ENCODE peak calls at places on chromosomes 1 and 21, in four cellular contexts. F is RWPE1, H is psoas muscle, A is OCI-LY7. M is an unnamed sample.

GRCh38 chr1:231040800-231041704 is 998 bp upstream of the FAM89A start:
- DNase-seq in F (no peak), H (peak; percentile 54), A (no peak), M (no peak)

GRCh38 chr1:173451981-173452380 is 25.2 kb upstream of the PRDX6 start:
- DNase-seq in F (no peak), H (no peak), A (no peak), M (peak; percentile 37)

GRCh38 chr21:46052703-46053651 is 44.9 kb upstream of the COL6A2 start:
- DNase-seq in F (no peak), H (no peak), A (no peak), M (peak; percentile 76)

GRCh38 chr21:8997011-8997440 is 1524.4 kb upstream of the TPTE start:
- DNase-seq in F (no peak), H (no peak), A (no peak), M (no peak)

GRCh38 chr1:201552941-201553341 is 14.0 kb downstream of the NAV1 start:
- DNase-seq in F (no peak), H (no peak), A (no peak), M (peak; percentile 24)

GRCh38 chr1:207711285-207711684 is 40.6 kb upstream of the CD46 start:
- DNase-seq in F (peak; percentile 23), H (no peak), A (peak; percentile 44), M (peak; percentile 14)

GRCh38 chr1:14499312-14500040 is 99.0 kb upstream of the KAZN start:
- DNase-seq in F (no peak), H (no peak), A (no peak), M (no peak)

GRCh38 chr1:168665975-168666374 is 63.0 kb downstream of the DPT start:
- DNase-seq in F (no peak), H (no peak), A (no peak), M (no peak)

GRCh38 chr21:41640756-41641509 is 125.9 kb downstream of the RIPK4 start:
- DNase-seq in F (peak; percentile 26), H (no peak), A (no peak), M (peak; percentile 57)

GRCh38 chr1:43847290-43847689 is 86.3 kb upstream of the ARTN start:
- DNase-seq in F (no peak), H (no peak), A (no peak), M (no peak)

GRCh38 chr1:91806146-91806545 is 79.8 kb downstream of the TGFBR3 start:
- DNase-seq in F (no peak), H (no peak), A (no peak), M (no peak)

GRCh38 chr1:145961425-145962156 is 2.8 kb downstream of the ANKRD34A start:
- DNase-seq in F (peak; percentile 19), H (peak; percentile 76), A (no peak), M (no peak)

GRCh38 chr1:199403421-199404116 is 623.9 kb upstream of the NR5A2 start:
- DNase-seq in F (no peak), H (no peak), A (no peak), M (no peak)

GRCh38 chr1:168179411-168180147 is 817 bp downstream of the TIPRL start:
- DNase-seq in F (peak; percentile 30), H (no peak), A (peak; percentile 57), M (peak; percentile 26)

GRCh38 chr1:211606914-211607751 is 28.2 kb upstream of the SLC30A1 start:
- DNase-seq in F (no peak), H (no peak), A (peak; percentile 73), M (no peak)

GRCh38 chr1:19945914-19946313 is 22.5 kb upstream of the PLA2G2E start:
- DNase-seq in F (no peak), H (no peak), A (no peak), M (no peak)

GRCh38 chr21:37208741-37209225 is 58.4 kb downstream of the VPS26C start:
- DNase-seq in F (no peak), H (no peak), A (no peak), M (no peak)

GRCh38 chr1:215704089-215704860 is 137.2 kb downstream of the KCTD3 start:
- DNase-seq in F (peak; percentile 26), H (no peak), A (no peak), M (peak; percentile 44)

GRCh38 chr1:214205053-214205452 is 75.9 kb upstream of the SMYD2 start:
- DNase-seq in F (no peak), H (no peak), A (no peak), M (no peak)

GRCh38 chr1:37861151-37861550 is 1.8 kb upstream of the MTF1 start:
- DNase-seq in F (no peak), H (no peak), A (peak; percentile 11), M (peak; percentile 69)

GRCh38 chr1:237228421-237228820 is 186.4 kb downstream of the RYR2 start:
- DNase-seq in F (no peak), H (no peak), A (no peak), M (no peak)

GRCh38 chr1:183480971-183481431 is 8.7 kb downstream of the SMG7 start:
- DNase-seq in F (no peak), H (no peak), A (peak; percentile 82), M (peak; percentile 9)

GRCh38 chr1:15211424-15211823 is 35.6 kb upstream of the FHAD1 start:
- DNase-seq in F (no peak), H (no peak), A (no peak), M (no peak)

GRCh38 chr21:27060190-27060589 is 93.3 kb upstream of the ADAMTS5 start:
- DNase-seq in F (no peak), H (no peak), A (no peak), M (no peak)

GRCh38 chr21:15221799-15222386 is 157.1 kb upstream of the NRIP1 start:
- DNase-seq in F (peak; percentile 87), H (peak; percentile 57), A (no peak), M (peak; percentile 96)

GRCh38 chr21:42237161-42237560 is 18.2 kb downstream of the ABCG1 start:
- DNase-seq in F (no peak), H (peak; percentile 11), A (no peak), M (no peak)

GRCh38 chr1:2587071-2587859 is 688 bp downstream of the PRXL2B start:
- DNase-seq in F (peak; percentile 23), H (no peak), A (no peak), M (peak; percentile 12)

GRCh38 chr1:1293258-1293617 is 13.0 kb downstream of the SCNN1D start:
- DNase-seq in F (no peak), H (peak; percentile 53), A (no peak), M (no peak)

GRCh38 chr1:12052008-12052573 is 11.0 kb upstream of the TNFRSF8 start:
- DNase-seq in F (peak; percentile 88), H (peak; percentile 86), A (no peak), M (peak; percentile 79)

GRCh38 chr1:227934476-227935313 is 13.0 kb downstream of the WNT9A start:
- DNase-seq in F (peak; percentile 86), H (peak; percentile 72), A (no peak), M (peak; percentile 97)

GRCh38 chr1:228486596-228487335 is 416 bp upstream of the RNF187 start:
- DNase-seq in F (peak; percentile 81), H (peak; percentile 87), A (peak; percentile 94), M (peak; percentile 88)

GRCh38 chr1:34898220-34898820 is 31.1 kb downstream of the DLGAP3 start:
- DNase-seq in F (no peak), H (no peak), A (no peak), M (no peak)

GRCh38 chr21:15164678-15165303 is 100.0 kb upstream of the NRIP1 start:
- DNase-seq in F (peak; percentile 84), H (no peak), A (no peak), M (peak; percentile 79)

GRCh38 chr21:36676039-36676950 is 22.6 kb upstream of the SIM2 start:
- DNase-seq in F (no peak), H (no peak), A (no peak), M (no peak)

GRCh38 chr1:21289700-21290545 is at the start of gene ECE1:
- DNase-seq in F (peak; percentile 52), H (no peak), A (peak; percentile 72), M (no peak)

GRCh38 chr1:21291964-21292363 is 1.7 kb upstream of the ECE1 start:
- DNase-seq in F (no peak), H (no peak), A (no peak), M (no peak)

GRCh38 chr1:21292503-21292990 is 2.3 kb upstream of the ECE1 start:
- DNase-seq in F (no peak), H (no peak), A (no peak), M (no peak)

GRCh38 chr1:21290546-21290944 is 282 bp upstream of the ECE1 start:
- DNase-seq in F (no peak), H (no peak), A (peak; percentile 80), M (no peak)

DNA sequence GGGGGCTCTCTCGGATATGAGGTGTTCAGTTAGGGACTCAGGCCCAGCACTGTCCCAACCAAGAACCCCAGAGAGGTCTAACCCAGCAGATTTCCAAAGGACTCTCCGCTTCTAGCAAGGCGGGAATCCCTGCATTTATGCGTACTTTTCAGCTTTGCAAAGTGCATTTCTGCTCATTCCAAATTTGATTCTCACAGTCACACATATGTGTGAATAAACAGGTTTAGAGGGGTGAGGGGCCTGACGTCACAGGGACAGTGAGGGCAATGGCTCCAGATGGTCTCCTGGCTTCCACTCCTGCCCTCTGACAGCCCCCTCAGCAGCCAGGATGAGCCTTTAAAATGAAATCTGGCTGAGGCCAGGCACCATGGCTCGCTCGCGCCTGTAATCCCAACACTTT is 921 bp upstream of the ECE1 start:
- DNase-seq in F (no peak), H (no peak), A (no peak), M (no peak)
- TF ChIP-seq CTCF in F (no peak), H (no peak), A (no peak), M (no peak)

DNA sequence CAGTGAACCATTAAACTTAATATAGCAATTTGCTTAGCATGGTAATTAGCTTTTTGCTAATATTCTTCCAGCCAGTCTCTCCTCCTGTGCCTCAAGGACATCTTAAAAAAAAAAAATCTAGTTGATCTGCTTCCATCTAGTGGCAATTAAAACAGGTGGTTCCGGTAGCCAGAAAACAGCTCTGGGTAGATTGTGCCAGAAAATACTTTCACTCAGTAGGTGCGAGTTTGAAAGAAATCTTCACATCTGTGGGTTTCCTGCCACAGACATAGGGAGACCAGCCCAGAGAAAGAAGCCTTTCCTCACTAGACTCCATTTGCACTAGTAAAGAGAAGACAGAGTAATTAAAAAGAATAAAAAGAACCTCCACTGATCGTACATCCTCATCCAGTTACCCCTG is 17.1 kb downstream of the SELL start:
- DNase-seq in F (no peak), H (no peak), A (peak; percentile 56), M (no peak)
- TF ChIP-seq CTCF in F (no peak), H (no peak), A (peak; percentile 72), M (no peak)

GRCh38 chr1:166418344-166418895 is 251.6 kb upstream of the FAM78B start:
- DNase-seq in F (no peak), H (no peak), A (no peak), M (no peak)
- TF ChIP-seq CTCF in F (no peak), H (no peak), A (no peak), M (no peak)

GRCh38 chr1:224894915-224895314 is 34.6 kb upstream of the DNAH14 start:
- DNase-seq in F (peak; percentile 9), H (no peak), A (peak; percentile 15), M (peak; percentile 9)
- TF ChIP-seq CTCF in F (no peak), H (no peak), A (peak; percentile 65), M (peak; percentile 45)

DNA sequence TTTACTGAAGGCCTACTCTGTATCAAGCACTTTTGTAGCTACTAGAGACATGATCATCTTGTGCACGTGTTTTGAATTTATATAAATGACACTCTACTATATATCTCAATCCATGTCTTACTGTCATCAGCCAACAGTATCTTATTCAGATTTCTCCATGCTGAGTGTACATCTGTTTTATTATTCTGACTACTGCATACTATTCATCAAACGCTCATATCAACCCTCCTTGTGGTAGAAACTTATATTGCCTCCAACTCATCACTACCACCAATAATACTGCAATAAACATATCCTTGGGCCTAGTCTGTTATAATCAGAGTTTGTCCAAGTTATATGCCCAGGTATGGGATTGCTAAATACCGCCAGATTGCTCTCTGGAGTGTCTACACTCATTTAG is 81.6 kb upstream of the IRF2BP2 start:
- DNase-seq in F (peak; percentile 44), H (no peak), A (peak; percentile 13), M (no peak)
- TF ChIP-seq CTCF in F (no peak), H (no peak), A (peak; percentile 51), M (peak; percentile 28)